ENCODE peak calls at places on chromosomes 5 and 9, in seven cellular contexts. A is upper lobe of left lung, Q is sigmoid colon, S is NB4, C is IMR-90, M is esophagus squamous epithelium, I is GM12892. D is an unnamed sample.

GRCh38 chr5:137280656-137281055 is 218.5 kb downstream of the SPOCK1 start:
- DNase-seq in Q (no peak), A (no peak), S (no peak), I (no peak), M (no peak), C (no peak), D (no peak)

GRCh38 chr5:42315214-42315613 is 108.0 kb upstream of the GHR start:
- DNase-seq in A (no peak), C (no peak), I (no peak), Q (no peak), S (no peak), M (no peak), D (no peak)

GRCh38 chr5:79236970-79237734 is 1.2 kb downstream of the JMY start:
- DNase-seq in S (peak; percentile 67), M (no peak), I (peak; percentile 45), A (peak; percentile 50), C (peak; percentile 45), Q (peak; percentile 72), D (peak; percentile 72)

GRCh38 chr5:160938532-160938931 is 86.5 kb upstream of the ATP10B start:
- DNase-seq in A (peak; percentile 78), M (no peak), C (no peak), S (peak; percentile 54), I (no peak), Q (no peak), D (no peak)

GRCh38 chr9:93644397-93645088 is 68.2 kb downstream of the PHF2 start:
- DNase-seq in C (no peak), S (no peak), M (no peak), A (peak; percentile 10), Q (peak; percentile 55), I (no peak), D (no peak)

GRCh38 chr9:122398371-122398924 is 27.6 kb downstream of the PTGS1 start:
- DNase-seq in M (no peak), C (no peak), I (no peak), A (no peak), S (no peak), Q (no peak), D (no peak)

GRCh38 chr5:65103674-65104035 is 334.9 kb downstream of the CWC27 start:
- DNase-seq in M (no peak), A (no peak), C (no peak), S (no peak), Q (no peak), I (no peak), D (no peak)

GRCh38 chr5:170597876-170598275 is 94.1 kb downstream of the KCNIP1 start:
- DNase-seq in A (no peak), S (no peak), I (no peak), M (no peak), C (no peak), Q (peak; percentile 64), D (no peak)

GRCh38 chr5:154642499-154643245 is 112.5 kb upstream of the LARP1 start:
- DNase-seq in S (peak; percentile 68), C (peak; percentile 30), I (no peak), A (no peak), M (no peak), Q (no peak), D (peak; percentile 85)

GRCh38 chr9:92727716-92728700 is 36.6 kb downstream of the BICD2 start:
- DNase-seq in M (no peak), I (no peak), S (no peak), Q (no peak), C (no peak), A (no peak), D (no peak)

GRCh38 chr9:34664281-34665108 is 2.0 kb upstream of the CCL27 start:
- DNase-seq in Q (peak; percentile 90), I (no peak), C (peak; percentile 69), S (peak; percentile 91), A (peak; percentile 83), M (no peak), D (peak; percentile 89)

GRCh38 chr9:6788175-6789016 is 30.6 kb downstream of the KDM4C start:
- DNase-seq in S (no peak), Q (peak; percentile 17), M (no peak), C (peak; percentile 58), A (no peak), I (no peak), D (no peak)

GRCh38 chr5:78506296-78507049 is 142.1 kb downstream of the LHFPL2 start:
- DNase-seq in I (no peak), C (peak; percentile 39), S (no peak), Q (no peak), M (no peak), A (no peak), D (no peak)

GRCh38 chr9:133927041-133927440 is 65.1 kb downstream of the VAV2 start:
- DNase-seq in I (peak; percentile 55), A (no peak), S (no peak), Q (no peak), C (peak; percentile 30), M (no peak), D (no peak)

GRCh38 chr9:114518120-114518519 is 12.8 kb upstream of the WHRN start:
- DNase-seq in C (no peak), S (no peak), A (no peak), I (no peak), Q (no peak), M (no peak), D (no peak)

GRCh38 chr5:51518607-51519006 is 135.4 kb downstream of the ISL1 start:
- DNase-seq in S (no peak), I (no peak), C (no peak), Q (no peak), M (no peak), A (no peak), D (no peak)

GRCh38 chr5:1343315-1343751 is 1.6 kb downstream of the CLPTM1L start:
- DNase-seq in C (no peak), Q (no peak), S (no peak), A (peak; percentile 84), I (no peak), M (no peak), D (no peak)

GRCh38 chr5:58447231-58447630 is 12.7 kb downstream of the PLK2 start:
- DNase-seq in A (no peak), M (no peak), Q (no peak), S (no peak), C (peak; percentile 70), I (no peak), D (no peak)

GRCh38 chr9:128821584-128822406 is 3.5 kb downstream of the ENDOG start:
- DNase-seq in M (no peak), S (no peak), A (no peak), I (no peak), Q (no peak), C (no peak), D (no peak)

GRCh38 chr9:128824911-128825310 is 4.7 kb downstream of the SPOUT1 start:
- DNase-seq in C (no peak), A (no peak), M (no peak), I (no peak), S (no peak), Q (no peak), D (no peak)

GRCh38 chr9:128822407-128823042 is 4.2 kb downstream of the ENDOG start:
- DNase-seq in I (no peak), A (no peak), M (no peak), S (no peak), Q (no peak), C (no peak), D (no peak)

GRCh38 chr9:128823903-128824406 is 5.6 kb downstream of the SPOUT1 start:
- DNase-seq in A (no peak), C (no peak), I (no peak), Q (no peak), S (no peak), M (no peak), D (no peak)

DNA sequence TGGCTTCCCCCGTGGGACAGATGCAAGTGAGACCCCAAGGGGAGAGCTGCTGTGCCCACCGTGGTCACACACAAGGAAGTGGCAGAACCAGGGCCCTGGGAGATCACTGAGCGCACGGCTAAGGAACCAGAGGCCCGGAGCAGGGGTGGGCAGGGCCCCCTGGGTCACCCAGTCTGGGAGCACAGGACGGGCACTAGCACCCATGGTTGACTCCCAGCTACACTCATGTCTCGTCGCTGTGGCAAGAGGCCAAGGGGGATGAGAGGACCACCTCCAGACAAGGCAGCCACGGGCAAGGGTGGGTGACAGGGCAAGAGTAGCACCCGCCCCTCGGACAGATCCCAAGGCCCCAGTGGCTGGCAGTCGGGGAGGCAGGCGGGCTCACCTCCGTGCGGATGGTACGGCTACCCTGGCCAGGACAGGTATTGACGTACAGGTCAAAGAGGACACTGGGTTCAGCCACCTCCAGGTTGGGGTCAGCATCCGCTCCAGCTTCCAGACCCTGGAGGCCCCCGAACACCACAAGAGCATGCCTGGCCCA is 5.1 kb downstream of the ENDOG start:
- DNase-seq in Q (no peak), A (no peak), M (no peak), C (no peak), S (no peak), I (no peak), D (no peak)
- TF ChIP-seq POLR2A in Q (no peak), A (no peak), M (no peak), C (no peak), S (no peak), I (no peak), D (no peak)

DNA sequence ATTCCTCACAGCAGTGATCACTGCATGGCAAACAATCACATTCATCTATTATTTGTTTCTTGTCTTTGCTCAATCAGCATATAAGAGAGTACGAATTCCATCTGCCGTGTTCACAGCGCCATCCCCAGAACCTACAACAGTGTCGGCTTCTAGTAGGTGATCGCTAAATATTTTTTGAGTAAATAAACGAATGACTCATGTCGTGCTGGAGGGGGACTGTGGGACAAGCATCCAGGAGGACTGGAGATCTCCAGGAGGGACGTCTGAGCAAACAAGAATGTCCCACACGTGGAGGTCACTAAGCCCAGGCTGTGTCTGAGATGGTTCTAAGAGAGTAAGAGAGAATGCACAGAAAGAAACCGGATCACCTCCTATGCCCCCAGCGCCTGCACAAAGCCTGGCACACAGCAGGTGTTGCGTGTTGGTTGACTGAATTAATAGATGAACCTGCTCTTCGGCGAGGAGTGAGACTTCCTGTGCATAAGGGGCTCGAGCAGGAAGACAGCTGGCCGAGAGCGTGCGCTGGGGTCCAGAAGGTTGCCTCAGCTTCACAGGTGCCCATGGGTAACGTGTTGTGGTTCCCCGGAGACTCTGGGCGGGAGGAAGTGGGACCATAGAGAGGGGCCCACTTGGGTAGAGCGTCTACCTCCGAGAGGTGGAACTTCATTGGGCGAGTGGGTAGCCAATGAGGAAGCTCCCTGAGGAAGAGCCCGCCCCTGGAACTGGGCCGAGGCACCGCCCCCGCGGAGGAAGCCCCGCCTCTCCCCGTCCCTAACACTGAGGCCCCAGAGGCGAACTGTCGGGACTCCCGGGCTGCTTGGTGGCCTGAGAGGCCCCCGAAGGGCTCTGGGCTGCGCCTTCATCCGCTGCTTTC is 193.0 kb downstream of the MELK start:
- DNase-seq in I (peak; percentile 93), S (peak; percentile 82), M (peak; percentile 24), Q (peak; percentile 79), C (peak; percentile 35), A (peak; percentile 77), D (peak; percentile 91)
- TF ChIP-seq POLR2A in I (peak; percentile 50), S (no peak), M (no peak), Q (no peak), C (no peak), A (no peak), D (peak; percentile 59)

DNA sequence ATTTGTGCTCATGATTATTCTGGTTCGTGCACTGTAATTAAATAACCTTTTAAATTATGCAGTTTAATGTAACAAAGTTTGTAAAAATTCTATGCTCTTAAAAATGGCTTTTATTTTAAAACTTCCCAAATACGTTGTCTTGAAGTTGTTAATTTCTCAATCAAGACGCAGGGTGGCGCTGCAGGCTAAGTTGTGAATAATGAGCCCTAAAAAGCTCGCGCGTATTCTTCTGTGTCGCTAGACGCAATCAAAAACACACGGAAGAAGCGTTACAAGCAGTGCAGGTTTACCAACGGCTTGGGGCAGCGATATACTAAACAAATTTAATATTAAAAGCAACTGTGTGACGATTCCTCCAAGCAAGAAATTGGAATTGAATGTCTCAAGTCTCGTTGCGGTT is at the start of gene PCDHB4:
- DNase-seq in M (no peak), Q (no peak), A (no peak), C (no peak), I (no peak), S (peak; percentile 2), D (peak; percentile 1)
- TF ChIP-seq POLR2A in M (no peak), Q (no peak), A (no peak), C (no peak), I (no peak), S (no peak), D (no peak)

GRCh38 chr5:124724357-124725039 is 21.9 kb downstream of the ZNF608 start:
- DNase-seq in I (no peak), A (no peak), S (no peak), M (no peak), Q (no peak), C (no peak), D (no peak)
- TF ChIP-seq POLR2A in I (no peak), A (no peak), S (no peak), M (no peak), Q (no peak), C (no peak), D (no peak)

D was measured in erythroblast.